ENCODE peak calls at places on chromosomes 13 and 19, in six cellular contexts. One of them, this sample, is unnamed.

GRCh38 chr19:47518139-47518538 is 3.3 kb upstream of the NAPA start:
- DNase-seq in activated effector memory CD4-positive, alpha-beta T cell treated with anti-CD3 and anti-CD28 coated beads, Interleukin-2, amount 50 U/mL, for 16 hours: peak
- DNase-seq in dorsolateral prefrontal cortex: no peak
- DNase-seq in T-helper 2 cell: peak
- DNase-seq in ELR: no peak
- DNase-seq in endothelial cell: no peak
- DNase-seq in this sample: no peak

GRCh38 chr13:21478881-21479808 is 20.0 kb upstream of the ZDHHC20 start:
- DNase-seq in dorsolateral prefrontal cortex: no peak
- DNase-seq in ELR: peak
- DNase-seq in activated effector memory CD4-positive, alpha-beta T cell treated with anti-CD3 and anti-CD28 coated beads, Interleukin-2, amount 50 U/mL, for 16 hours: no peak
- DNase-seq in endothelial cell: peak
- DNase-seq in T-helper 2 cell: peak
- DNase-seq in this sample: peak

GRCh38 chr13:45215392-45216077 is 14.7 kb upstream of the KCTD4 start:
- DNase-seq in ELR: no peak
- DNase-seq in activated effector memory CD4-positive, alpha-beta T cell treated with anti-CD3 and anti-CD28 coated beads, Interleukin-2, amount 50 U/mL, for 16 hours: no peak
- DNase-seq in T-helper 2 cell: no peak
- DNase-seq in endothelial cell: no peak
- DNase-seq in dorsolateral prefrontal cortex: no peak
- DNase-seq in this sample: no peak

GRCh38 chr19:37977992-37978391 is 71.0 kb downstream of the SIPA1L3 start:
- DNase-seq in dorsolateral prefrontal cortex: no peak
- DNase-seq in T-helper 2 cell: no peak
- DNase-seq in endothelial cell: peak
- DNase-seq in ELR: peak
- DNase-seq in activated effector memory CD4-positive, alpha-beta T cell treated with anti-CD3 and anti-CD28 coated beads, Interleukin-2, amount 50 U/mL, for 16 hours: no peak
- DNase-seq in this sample: no peak

GRCh38 chr13:98386632-98387031 is 190.3 kb downstream of the STK24 start:
- DNase-seq in endothelial cell: no peak
- DNase-seq in ELR: no peak
- DNase-seq in activated effector memory CD4-positive, alpha-beta T cell treated with anti-CD3 and anti-CD28 coated beads, Interleukin-2, amount 50 U/mL, for 16 hours: no peak
- DNase-seq in T-helper 2 cell: no peak
- DNase-seq in dorsolateral prefrontal cortex: no peak
- DNase-seq in this sample: no peak

GRCh38 chr19:13621413-13621812 is 115.1 kb upstream of the CACNA1A start:
- DNase-seq in T-helper 2 cell: peak
- DNase-seq in ELR: peak
- DNase-seq in endothelial cell: no peak
- DNase-seq in activated effector memory CD4-positive, alpha-beta T cell treated with anti-CD3 and anti-CD28 coated beads, Interleukin-2, amount 50 U/mL, for 16 hours: peak
- DNase-seq in dorsolateral prefrontal cortex: no peak
- DNase-seq in this sample: no peak

GRCh38 chr13:22939157-22939556 is 241.6 kb upstream of the SGCG start:
- DNase-seq in endothelial cell: no peak
- DNase-seq in activated effector memory CD4-positive, alpha-beta T cell treated with anti-CD3 and anti-CD28 coated beads, Interleukin-2, amount 50 U/mL, for 16 hours: no peak
- DNase-seq in T-helper 2 cell: no peak
- DNase-seq in ELR: no peak
- DNase-seq in dorsolateral prefrontal cortex: no peak
- DNase-seq in this sample: no peak

GRCh38 chr13:26785845-26786630 is 25.5 kb upstream of the GPR12 start:
- DNase-seq in activated effector memory CD4-positive, alpha-beta T cell treated with anti-CD3 and anti-CD28 coated beads, Interleukin-2, amount 50 U/mL, for 16 hours: peak
- DNase-seq in T-helper 2 cell: peak
- DNase-seq in ELR: peak
- DNase-seq in dorsolateral prefrontal cortex: no peak
- DNase-seq in endothelial cell: peak
- DNase-seq in this sample: peak

GRCh38 chr19:55689366-55690108 is 14.5 kb downstream of the EPN1 start:
- DNase-seq in T-helper 2 cell: no peak
- DNase-seq in dorsolateral prefrontal cortex: peak
- DNase-seq in endothelial cell: no peak
- DNase-seq in activated effector memory CD4-positive, alpha-beta T cell treated with anti-CD3 and anti-CD28 coated beads, Interleukin-2, amount 50 U/mL, for 16 hours: peak
- DNase-seq in ELR: no peak
- DNase-seq in this sample: no peak

GRCh38 chr13:41365636-41366035 is 54.6 kb downstream of the NAA16 start:
- DNase-seq in activated effector memory CD4-positive, alpha-beta T cell treated with anti-CD3 and anti-CD28 coated beads, Interleukin-2, amount 50 U/mL, for 16 hours: no peak
- DNase-seq in endothelial cell: no peak
- DNase-seq in T-helper 2 cell: no peak
- DNase-seq in dorsolateral prefrontal cortex: no peak
- DNase-seq in ELR: no peak
- DNase-seq in this sample: no peak

GRCh38 chr13:99385161-99385560 is 78.0 kb upstream of the GPR183 start:
- DNase-seq in endothelial cell: no peak
- DNase-seq in ELR: no peak
- DNase-seq in T-helper 2 cell: no peak
- DNase-seq in dorsolateral prefrontal cortex: no peak
- DNase-seq in activated effector memory CD4-positive, alpha-beta T cell treated with anti-CD3 and anti-CD28 coated beads, Interleukin-2, amount 50 U/mL, for 16 hours: no peak
- DNase-seq in this sample: no peak

GRCh38 chr13:91313103-91313502 is 34.4 kb upstream of the MIR17HG start:
- DNase-seq in T-helper 2 cell: peak
- DNase-seq in activated effector memory CD4-positive, alpha-beta T cell treated with anti-CD3 and anti-CD28 coated beads, Interleukin-2, amount 50 U/mL, for 16 hours: no peak
- DNase-seq in endothelial cell: peak
- DNase-seq in dorsolateral prefrontal cortex: no peak
- DNase-seq in ELR: peak
- DNase-seq in this sample: no peak

GRCh38 chr13:24742986-24743385 is 21.0 kb upstream of the RNF17 start:
- DNase-seq in dorsolateral prefrontal cortex: no peak
- DNase-seq in ELR: no peak
- DNase-seq in endothelial cell: no peak
- DNase-seq in T-helper 2 cell: peak
- DNase-seq in activated effector memory CD4-positive, alpha-beta T cell treated with anti-CD3 and anti-CD28 coated beads, Interleukin-2, amount 50 U/mL, for 16 hours: no peak
- DNase-seq in this sample: no peak

GRCh38 chr19:9793051-9793591 is 24.6 kb upstream of the ZNF846 start:
- DNase-seq in dorsolateral prefrontal cortex: peak
- DNase-seq in endothelial cell: no peak
- DNase-seq in activated effector memory CD4-positive, alpha-beta T cell treated with anti-CD3 and anti-CD28 coated beads, Interleukin-2, amount 50 U/mL, for 16 hours: peak
- DNase-seq in ELR: peak
- DNase-seq in T-helper 2 cell: peak
- DNase-seq in this sample: no peak

GRCh38 chr13:29704648-29705047 is 109.2 kb upstream of the SLC7A1 start:
- DNase-seq in ELR: peak
- DNase-seq in dorsolateral prefrontal cortex: no peak
- DNase-seq in endothelial cell: no peak
- DNase-seq in activated effector memory CD4-positive, alpha-beta T cell treated with anti-CD3 and anti-CD28 coated beads, Interleukin-2, amount 50 U/mL, for 16 hours: no peak
- DNase-seq in T-helper 2 cell: no peak
- DNase-seq in this sample: no peak

GRCh38 chr19:18762125-18763023 is 28.7 kb downstream of the COMP start:
- DNase-seq in dorsolateral prefrontal cortex: no peak
- DNase-seq in ELR: no peak
- DNase-seq in activated effector memory CD4-positive, alpha-beta T cell treated with anti-CD3 and anti-CD28 coated beads, Interleukin-2, amount 50 U/mL, for 16 hours: no peak
- DNase-seq in T-helper 2 cell: no peak
- DNase-seq in endothelial cell: no peak
- DNase-seq in this sample: no peak

GRCh38 chr13:52847322-52847681 is 1.1 kb downstream of the PCDH8 start:
- DNase-seq in T-helper 2 cell: no peak
- DNase-seq in endothelial cell: peak
- DNase-seq in activated effector memory CD4-positive, alpha-beta T cell treated with anti-CD3 and anti-CD28 coated beads, Interleukin-2, amount 50 U/mL, for 16 hours: no peak
- DNase-seq in ELR: no peak
- DNase-seq in dorsolateral prefrontal cortex: no peak
- DNase-seq in this sample: no peak

GRCh38 chr19:10226376-10227214 is 4.5 kb downstream of the S1PR2 start:
- DNase-seq in T-helper 2 cell: no peak
- DNase-seq in endothelial cell: no peak
- DNase-seq in activated effector memory CD4-positive, alpha-beta T cell treated with anti-CD3 and anti-CD28 coated beads, Interleukin-2, amount 50 U/mL, for 16 hours: no peak
- DNase-seq in ELR: peak
- DNase-seq in dorsolateral prefrontal cortex: no peak
- DNase-seq in this sample: no peak

GRCh38 chr19:3186377-3186688 is 603 bp downstream of the NCLN start:
- DNase-seq in ELR: peak
- DNase-seq in T-helper 2 cell: peak
- DNase-seq in dorsolateral prefrontal cortex: no peak
- DNase-seq in endothelial cell: no peak
- DNase-seq in activated effector memory CD4-positive, alpha-beta T cell treated with anti-CD3 and anti-CD28 coated beads, Interleukin-2, amount 50 U/mL, for 16 hours: no peak
- DNase-seq in this sample: no peak

GRCh38 chr13:44415815-44416214 is 42.2 kb downstream of the SERP2 start:
- DNase-seq in dorsolateral prefrontal cortex: no peak
- DNase-seq in activated effector memory CD4-positive, alpha-beta T cell treated with anti-CD3 and anti-CD28 coated beads, Interleukin-2, amount 50 U/mL, for 16 hours: no peak
- DNase-seq in T-helper 2 cell: no peak
- DNase-seq in ELR: no peak
- DNase-seq in endothelial cell: no peak
- DNase-seq in this sample: no peak

GRCh38 chr19:18650048-18650435 is 13.2 kb downstream of the KLHL26 start:
- DNase-seq in activated effector memory CD4-positive, alpha-beta T cell treated with anti-CD3 and anti-CD28 coated beads, Interleukin-2, amount 50 U/mL, for 16 hours: no peak
- DNase-seq in endothelial cell: no peak
- DNase-seq in T-helper 2 cell: no peak
- DNase-seq in dorsolateral prefrontal cortex: no peak
- DNase-seq in ELR: no peak
- DNase-seq in this sample: no peak

GRCh38 chr19:47428177-47428894 is 9.0 kb upstream of the MEIS3 start:
- DNase-seq in T-helper 2 cell: peak
- DNase-seq in ELR: peak
- DNase-seq in activated effector memory CD4-positive, alpha-beta T cell treated with anti-CD3 and anti-CD28 coated beads, Interleukin-2, amount 50 U/mL, for 16 hours: peak
- DNase-seq in dorsolateral prefrontal cortex: peak
- DNase-seq in endothelial cell: peak
- DNase-seq in this sample: peak

GRCh38 chr13:114012141-114012540 is 38.3 kb upstream of the C13orf46 start:
- DNase-seq in endothelial cell: no peak
- DNase-seq in T-helper 2 cell: no peak
- DNase-seq in activated effector memory CD4-positive, alpha-beta T cell treated with anti-CD3 and anti-CD28 coated beads, Interleukin-2, amount 50 U/mL, for 16 hours: no peak
- DNase-seq in dorsolateral prefrontal cortex: no peak
- DNase-seq in ELR: no peak
- DNase-seq in this sample: no peak

GRCh38 chr13:112067871-112068305 is 939 bp downstream of the SOX1 start:
- DNase-seq in T-helper 2 cell: no peak
- DNase-seq in activated effector memory CD4-positive, alpha-beta T cell treated with anti-CD3 and anti-CD28 coated beads, Interleukin-2, amount 50 U/mL, for 16 hours: no peak
- DNase-seq in dorsolateral prefrontal cortex: no peak
- DNase-seq in ELR: no peak
- DNase-seq in endothelial cell: no peak
- DNase-seq in this sample: no peak